ENCODE peak calls at places on chromosomes 3 and 15, in five cellular contexts. S is osteoblast, T is gastrocnemius medialis, B is GM12864, O is astrocyte of the spinal cord. X is an unnamed sample.

GRCh38 chr3:167684389-167684993 is 30.7 kb upstream of the WDR49 start:
- DNase-seq in O (peak), B (peak), S (peak), T (no peak), X (no peak)

GRCh38 chr15:39645138-39645975 is 64.5 kb downstream of the THBS1 start:
- DNase-seq in T (no peak), O (no peak), S (no peak), B (no peak), X (peak)

GRCh38 chr3:127775398-127776109 is 46.8 kb downstream of the MGLL start:
- DNase-seq in T (peak), B (no peak), S (peak), O (peak), X (peak)

GRCh38 chr15:29143293-29143692 is 126.3 kb downstream of the NSMCE3 start:
- DNase-seq in T (no peak), O (no peak), B (no peak), S (no peak), X (no peak)

GRCh38 chr3:58422756-58423324 is 10.8 kb downstream of the PDHB start:
- DNase-seq in B (no peak), S (no peak), O (peak), T (no peak), X (no peak)

GRCh38 chr3:159982442-159982841 is 6.2 kb upstream of the IL12A start:
- DNase-seq in T (no peak), B (no peak), S (no peak), O (peak), X (no peak)

GRCh38 chr15:51576911-51577500 is 45.6 kb downstream of the DMXL2 start:
- DNase-seq in O (no peak), B (no peak), S (no peak), T (no peak), X (no peak)

GRCh38 chr3:49665822-49666519 is 8.2 kb upstream of the APEH start:
- DNase-seq in S (no peak), O (no peak), T (no peak), B (no peak), X (no peak)

GRCh38 chr3:62529230-62529629 is 155.9 kb upstream of the FEZF2 start:
- DNase-seq in T (no peak), S (no peak), O (peak), B (no peak), X (peak)

GRCh38 chr15:96324192-96324895 is 6.2 kb upstream of the NR2F2 start:
- DNase-seq in S (no peak), O (peak), B (no peak), T (no peak), X (no peak)

GRCh38 chr15:71133734-71134464 is 18.6 kb downstream of the THSD4 start:
- DNase-seq in B (no peak), T (no peak), S (no peak), O (no peak), X (peak)

GRCh38 chr3:126439968-126440708 is 35.6 kb downstream of the ZXDC start:
- DNase-seq in O (no peak), T (no peak), B (no peak), S (no peak), X (no peak)

GRCh38 chr3:102125197-102125993 is 276.1 kb downstream of the NFKBIZ start:
- DNase-seq in T (no peak), B (no peak), S (no peak), O (no peak), X (no peak)

GRCh38 chr3:106302451-106303221 is 433.8 kb upstream of the CBLB start:
- DNase-seq in S (no peak), B (peak), T (no peak), O (no peak), X (no peak)

GRCh38 chr3:71616571-71617021 is 33.1 kb upstream of the FOXP1 start:
- DNase-seq in T (no peak), O (no peak), S (no peak), B (no peak), X (no peak)

GRCh38 chr3:194687638-194688206 is 2.0 kb downstream of the FAM43A start:
- DNase-seq in S (peak), B (no peak), O (peak), T (peak), X (peak)

GRCh38 chr3:64345351-64345750 is 120.1 kb upstream of the PRICKLE2 start:
- DNase-seq in S (no peak), B (no peak), T (no peak), O (peak), X (no peak)

GRCh38 chr3:52210550-52211046 is 12.6 kb downstream of the ALAS1 start:
- DNase-seq in S (no peak), T (no peak), B (no peak), O (no peak), X (no peak)

GRCh38 chr3:69763976-69764851 is 24.9 kb downstream of the MITF start:
- DNase-seq in B (no peak), O (no peak), T (no peak), S (no peak), X (no peak)

GRCh38 chr3:38829404-38829803 is 13.4 kb upstream of the SCN10A start:
- DNase-seq in T (no peak), B (no peak), S (peak), O (peak), X (peak)

GRCh38 chr15:53530762-53531161 is 228.7 kb downstream of the WDR72 start:
- DNase-seq in B (no peak), T (no peak), S (no peak), O (no peak), X (no peak)

GRCh38 chr15:64697911-64698369 is 77.4 kb downstream of the RBPMS2 start:
- DNase-seq in T (no peak), O (peak), S (peak), B (no peak), X (no peak)

GRCh38 chr3:155497930-155498647 is 204.6 kb upstream of the STRIT1 start:
- DNase-seq in B (no peak), S (peak), T (no peak), O (peak), X (no peak)

GRCh38 chr3:151135548-151136337 is 50.3 kb downstream of the MED12L start:
- DNase-seq in S (no peak), T (peak), O (no peak), B (no peak), X (no peak)

GRCh38 chr3:81799403-81799802 is 38.0 kb upstream of the GBE1 start:
- DNase-seq in T (no peak), B (no peak), S (no peak), O (no peak), X (no peak)

GRCh38 chr15:62301993-62302665 is 137.0 kb upstream of the C2CD4B start:
- DNase-seq in S (peak), O (peak), B (no peak), T (no peak), X (no peak)

GRCh38 chr3:50604628-50605588 is 6.7 kb downstream of the CISH start:
- DNase-seq in B (no peak), O (no peak), S (peak), T (peak), X (peak)

GRCh38 chr3:172512363-172512762 is 10.9 kb downstream of the TNFSF10 start:
- DNase-seq in T (peak), O (peak), B (no peak), S (no peak), X (peak)

GRCh38 chr15:38768970-38769369 is 204.4 kb upstream of the RASGRP1 start:
- DNase-seq in S (no peak), T (no peak), B (no peak), O (peak), X (no peak)

GRCh38 chr15:70374096-70374495 is 276.4 kb upstream of the TLE3 start:
- DNase-seq in S (no peak), O (no peak), T (no peak), B (no peak), X (no peak)

GRCh38 chr3:114879059-114880031 is 267.7 kb downstream of the ZBTB20 start:
- DNase-seq in T (no peak), O (peak), S (peak), B (peak), X (no peak)

GRCh38 chr15:72554471-72555425 is 80.6 kb downstream of the ARIH1 start:
- DNase-seq in B (no peak), S (peak), T (no peak), O (peak), X (no peak)

GRCh38 chr3:148330486-148330885 is 367.2 kb upstream of the AGTR1 start:
- DNase-seq in T (no peak), O (no peak), B (no peak), S (no peak), X (no peak)

GRCh38 chr15:49225572-49226281 is 55.7 kb downstream of the GALK2 start:
- DNase-seq in T (no peak), S (no peak), O (peak), B (no peak), X (no peak)

GRCh38 chr15:58441376-58442070 is 9.7 kb downstream of the LIPC start:
- DNase-seq in S (peak), T (no peak), O (peak), B (no peak), X (no peak)

GRCh38 chr3:187368765-187369450 is 723 bp downstream of the RTP4 start:
- DNase-seq in S (peak), B (peak), O (no peak), T (no peak), X (no peak)
- H3K4me3 ChIP-seq in S (peak), B (peak), O (no peak), T (peak), X (peak)

GRCh38 chr3:48507256-48508061 is 3.5 kb upstream of the SHISA5 start:
- DNase-seq in B (peak), O (peak), T (peak), S (peak), X (peak)
- TF ChIP-seq CTCF in B (peak), O (peak), T (peak), S (peak), X (peak)

GRCh38 chr3:45597581-45597980 is 3.0 kb downstream of the LIMD1 start:
- DNase-seq in O (no peak), S (no peak), T (no peak), B (no peak), X (no peak)
- H3K4me3 ChIP-seq in O (peak), S (peak), T (peak), B (peak), X (peak)

DNA sequence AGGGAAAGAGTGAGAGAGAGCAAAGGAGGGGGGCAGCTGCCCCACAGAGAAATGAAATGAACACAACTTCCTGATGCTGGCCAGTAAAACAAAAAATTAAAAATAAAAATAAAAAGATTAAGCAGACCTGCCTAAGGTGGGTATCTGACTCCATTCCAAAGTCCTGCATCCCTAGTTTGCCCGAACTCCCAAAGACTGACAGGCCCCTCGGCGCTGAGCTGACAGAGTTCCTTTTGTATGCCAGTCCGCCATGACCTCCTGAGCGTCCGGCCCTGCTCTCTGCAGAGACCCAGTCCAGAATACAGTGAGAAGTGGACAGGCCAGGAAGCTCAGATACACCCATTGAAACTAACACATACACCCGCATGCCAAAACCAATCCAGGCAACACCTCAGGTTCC is 54.9 kb downstream of the CHDH start:
- DNase-seq in O (no peak), S (no peak), T (no peak), B (no peak), X (no peak)
- TF ChIP-seq CTCF in O (no peak), S (no peak), T (no peak), B (no peak), X (no peak)

X was measured in left ventricle myocardium inferior.